ENCODE peak calls at places on chromosomes 5 and 9, in seven cellular contexts. B is HT-29, E is ovary, T is fibroblast of pulmonary artery, P is GM12864, G is HTR-8/SVneo, Q is neural crest cell. I is an unnamed sample.

GRCh38 chr9:108150736-108151135 is 661.2 kb upstream of the KLF4 start:
- DNase-seq in B (no peak), E (peak), T (peak), P (no peak), G (no peak), Q (no peak), I (peak)

GRCh38 chr5:102089883-102090282 is 206.2 kb downstream of the SLCO4C1 start:
- DNase-seq in B (no peak), E (no peak), T (no peak), P (no peak), G (no peak), Q (no peak), I (no peak)

GRCh38 chr9:136401173-136401922 is 1.4 kb upstream of the SNAPC4 start:
- DNase-seq in B (no peak), E (no peak), T (no peak), P (no peak), G (no peak), Q (no peak), I (peak)

GRCh38 chr9:38000735-38001134 is 68.3 kb downstream of the SHB start:
- DNase-seq in B (no peak), E (no peak), T (no peak), P (peak), G (no peak), Q (no peak), I (no peak)

GRCh38 chr5:118778951-118779350 is 209.4 kb downstream of the DTWD2 start:
- DNase-seq in B (no peak), E (no peak), T (no peak), P (no peak), G (no peak), Q (no peak), I (no peak)

GRCh38 chr9:87792831-87793288 is 66.9 kb downstream of the CTSL start:
- DNase-seq in B (peak), E (no peak), T (peak), P (peak), G (peak), Q (no peak), I (peak)

GRCh38 chr9:129331366-129331765 is 153.3 kb upstream of the IER5L start:
- DNase-seq in B (no peak), E (no peak), T (no peak), P (no peak), G (no peak), Q (no peak), I (no peak)

GRCh38 chr9:121563425-121563824 is 63.8 kb upstream of the GGTA1 start:
- DNase-seq in B (no peak), E (no peak), T (no peak), P (no peak), G (no peak), Q (no peak), I (no peak)

GRCh38 chr5:43019615-43020293 is 20.4 kb downstream of the ANXA2R start:
- DNase-seq in B (peak), E (peak), T (peak), P (peak), G (no peak), Q (no peak), I (peak)

GRCh38 chr9:4099961-4100360 is 199.9 kb downstream of the GLIS3 start:
- DNase-seq in B (no peak), E (no peak), T (peak), P (no peak), G (no peak), Q (no peak), I (peak)

GRCh38 chr5:172322028-172322965 is 38.7 kb upstream of the UBTD2 start:
- DNase-seq in B (no peak), E (no peak), T (no peak), P (peak), G (no peak), Q (no peak), I (no peak)

GRCh38 chr9:75892168-75892901 is 1.9 kb downstream of the PCSK5 start:
- DNase-seq in B (peak), E (peak), T (no peak), P (no peak), G (no peak), Q (peak), I (no peak)